ENCODE peak calls at places on chromosomes 6 and 20, in five cellular contexts. One of them, this sample, is unnamed.

GRCh38 chr6:11329841-11330765 is 97.6 kb upstream of the NEDD9 start:
- DNase-seq in HEK293T: no peak
- DNase-seq in GM12878: no peak
- DNase-seq in K562: no peak
- DNase-seq in SK-N-SH: no peak
- DNase-seq in this sample: no peak

GRCh38 chr6:85449818-85450577 is at the start of gene NT5E:
- DNase-seq in HEK293T: peak
- DNase-seq in GM12878: no peak
- DNase-seq in K562: no peak
- DNase-seq in SK-N-SH: peak
- DNase-seq in this sample: peak

GRCh38 chr6:41536884-41537347 is 9.3 kb upstream of the FOXP4 start:
- DNase-seq in HEK293T: no peak
- DNase-seq in GM12878: no peak
- DNase-seq in K562: peak
- DNase-seq in SK-N-SH: no peak
- DNase-seq in this sample: no peak

GRCh38 chr6:45647341-45648138 is 269.8 kb upstream of the SUPT3H start:
- DNase-seq in HEK293T: no peak
- DNase-seq in GM12878: no peak
- DNase-seq in K562: no peak
- DNase-seq in SK-N-SH: no peak
- DNase-seq in this sample: no peak

GRCh38 chr6:124984668-124985338 is 22.6 kb downstream of the RNF217 start:
- DNase-seq in HEK293T: no peak
- DNase-seq in GM12878: no peak
- DNase-seq in K562: no peak
- DNase-seq in SK-N-SH: no peak
- DNase-seq in this sample: no peak

GRCh38 chr6:10300071-10300470 is 114.8 kb downstream of the TFAP2A start:
- DNase-seq in HEK293T: no peak
- DNase-seq in GM12878: no peak
- DNase-seq in K562: no peak
- DNase-seq in SK-N-SH: no peak
- DNase-seq in this sample: no peak

GRCh38 chr6:96832780-96833179 is 4.5 kb downstream of the GPR63 start:
- DNase-seq in HEK293T: no peak
- DNase-seq in GM12878: no peak
- DNase-seq in K562: no peak
- DNase-seq in SK-N-SH: no peak
- DNase-seq in this sample: no peak

GRCh38 chr6:156556830-156557229 is 220.3 kb upstream of the ARID1B start:
- DNase-seq in HEK293T: no peak
- DNase-seq in GM12878: no peak
- DNase-seq in K562: no peak
- DNase-seq in SK-N-SH: no peak
- DNase-seq in this sample: no peak

GRCh38 chr6:41426438-41426851 is 91.0 kb downstream of the NCR2 start:
- DNase-seq in HEK293T: no peak
- DNase-seq in GM12878: no peak
- DNase-seq in K562: no peak
- DNase-seq in SK-N-SH: no peak
- DNase-seq in this sample: no peak

GRCh38 chr6:124792386-124792785 is 169.9 kb upstream of the RNF217 start:
- DNase-seq in HEK293T: no peak
- DNase-seq in GM12878: no peak
- DNase-seq in K562: no peak
- DNase-seq in SK-N-SH: no peak
- DNase-seq in this sample: no peak

GRCh38 chr6:5706094-5707033 is 300.4 kb downstream of the NRN1 start:
- DNase-seq in HEK293T: no peak
- DNase-seq in GM12878: no peak
- DNase-seq in K562: no peak
- DNase-seq in SK-N-SH: no peak
- DNase-seq in this sample: no peak

GRCh38 chr6:70270287-70271005 is 32.4 kb downstream of the COL9A1 start:
- DNase-seq in HEK293T: peak
- DNase-seq in GM12878: peak
- DNase-seq in K562: no peak
- DNase-seq in SK-N-SH: no peak
- DNase-seq in this sample: no peak

GRCh38 chr20:9741996-9742395 is 96.9 kb downstream of the PAK5 start:
- DNase-seq in HEK293T: no peak
- DNase-seq in GM12878: no peak
- DNase-seq in K562: no peak
- DNase-seq in SK-N-SH: no peak
- DNase-seq in this sample: no peak

GRCh38 chr6:141077355-141078333 is 1055.1 kb upstream of the GJE1 start:
- DNase-seq in HEK293T: peak
- DNase-seq in GM12878: no peak
- DNase-seq in K562: no peak
- DNase-seq in SK-N-SH: peak
- DNase-seq in this sample: peak

GRCh38 chr6:22363166-22363965 is 66.5 kb upstream of the PRL start:
- DNase-seq in HEK293T: no peak
- DNase-seq in GM12878: no peak
- DNase-seq in K562: no peak
- DNase-seq in SK-N-SH: no peak
- DNase-seq in this sample: peak

GRCh38 chr6:30542404-30542725 is 13.9 kb downstream of the GNL1 start:
- DNase-seq in HEK293T: no peak
- DNase-seq in GM12878: no peak
- DNase-seq in K562: no peak
- DNase-seq in SK-N-SH: no peak
- DNase-seq in this sample: no peak

GRCh38 chr6:158805698-158806373 is 13.3 kb downstream of the EZR start:
- DNase-seq in HEK293T: no peak
- DNase-seq in GM12878: no peak
- DNase-seq in K562: no peak
- DNase-seq in SK-N-SH: no peak
- DNase-seq in this sample: no peak

GRCh38 chr6:1335367-1336037 is 23.6 kb downstream of the FOXQ1 start:
- DNase-seq in HEK293T: no peak
- DNase-seq in GM12878: no peak
- DNase-seq in K562: no peak
- DNase-seq in SK-N-SH: no peak
- DNase-seq in this sample: peak

GRCh38 chr6:152503541-152503940 is 133.6 kb downstream of the SYNE1 start:
- DNase-seq in HEK293T: no peak
- DNase-seq in GM12878: no peak
- DNase-seq in K562: no peak
- DNase-seq in SK-N-SH: no peak
- DNase-seq in this sample: no peak

GRCh38 chr6:106620931-106621672 is 8.2 kb downstream of the RTN4IP1 start:
- DNase-seq in HEK293T: no peak
- DNase-seq in GM12878: no peak
- DNase-seq in K562: no peak
- DNase-seq in SK-N-SH: no peak
- DNase-seq in this sample: peak

GRCh38 chr20:16689906-16690305 is 39.9 kb upstream of the SNRPB2 start:
- DNase-seq in HEK293T: no peak
- DNase-seq in GM12878: no peak
- DNase-seq in K562: no peak
- DNase-seq in SK-N-SH: no peak
- DNase-seq in this sample: no peak

GRCh38 chr6:32439708-32440214 is at the start of gene HLA-DRA:
- DNase-seq in HEK293T: peak
- DNase-seq in GM12878: peak
- DNase-seq in K562: peak
- DNase-seq in SK-N-SH: peak
- DNase-seq in this sample: peak

GRCh38 chr6:33372532-33373123 is 19.0 kb upstream of the KIFC1 start:
- DNase-seq in HEK293T: no peak
- DNase-seq in GM12878: no peak
- DNase-seq in K562: no peak
- DNase-seq in SK-N-SH: no peak
- DNase-seq in this sample: no peak

GRCh38 chr6:164130151-164130550 is 715.6 kb downstream of the QKI start:
- DNase-seq in HEK293T: no peak
- DNase-seq in GM12878: no peak
- DNase-seq in K562: no peak
- DNase-seq in SK-N-SH: peak
- DNase-seq in this sample: no peak

GRCh38 chr6:113437571-113437970 is 419.6 kb upstream of the MARCKS start:
- DNase-seq in HEK293T: no peak
- DNase-seq in GM12878: no peak
- DNase-seq in K562: no peak
- DNase-seq in SK-N-SH: no peak
- DNase-seq in this sample: no peak

GRCh38 chr6:143060354-143060805 is 309 bp upstream of the AIG1 start:
- DNase-seq in HEK293T: peak
- DNase-seq in GM12878: peak
- DNase-seq in K562: no peak
- DNase-seq in SK-N-SH: peak
- DNase-seq in this sample: peak

GRCh38 chr6:52538921-52539354 is 37.9 kb downstream of the TRAM2 start:
- DNase-seq in HEK293T: no peak
- DNase-seq in GM12878: no peak
- DNase-seq in K562: no peak
- DNase-seq in SK-N-SH: no peak
- DNase-seq in this sample: no peak

GRCh38 chr6:50713226-50713625 is at the start of gene TFAP2D:
- DNase-seq in HEK293T: no peak
- DNase-seq in GM12878: no peak
- DNase-seq in K562: no peak
- DNase-seq in SK-N-SH: no peak
- DNase-seq in this sample: no peak

GRCh38 chr6:136076496-136076895 is 173.6 kb downstream of the MTFR2 start:
- DNase-seq in HEK293T: no peak
- DNase-seq in GM12878: no peak
- DNase-seq in K562: no peak
- DNase-seq in SK-N-SH: no peak
- DNase-seq in this sample: no peak

GRCh38 chr6:123940551-123940950 is 136.9 kb downstream of the NKAIN2 start:
- DNase-seq in HEK293T: no peak
- DNase-seq in GM12878: no peak
- DNase-seq in K562: no peak
- DNase-seq in SK-N-SH: no peak
- DNase-seq in this sample: no peak

GRCh38 chr6:124881898-124882579 is 80.2 kb upstream of the RNF217 start:
- DNase-seq in HEK293T: no peak
- DNase-seq in GM12878: no peak
- DNase-seq in K562: no peak
- DNase-seq in SK-N-SH: no peak
- DNase-seq in this sample: no peak

GRCh38 chr20:10521068-10521834 is 86.1 kb downstream of the SLX4IP start:
- DNase-seq in HEK293T: no peak
- DNase-seq in GM12878: no peak
- DNase-seq in K562: no peak
- DNase-seq in SK-N-SH: no peak
- DNase-seq in this sample: peak

GRCh38 chr20:3930265-3931206 is 41.3 kb downstream of the PANK2 start:
- DNase-seq in HEK293T: no peak
- DNase-seq in GM12878: no peak
- DNase-seq in K562: peak
- DNase-seq in SK-N-SH: no peak
- DNase-seq in this sample: no peak

GRCh38 chr6:55886185-55886836 is 10.9 kb upstream of the BMP5 start:
- DNase-seq in HEK293T: no peak
- DNase-seq in GM12878: no peak
- DNase-seq in K562: no peak
- DNase-seq in SK-N-SH: no peak
- DNase-seq in this sample: peak

GRCh38 chr6:89301586-89302194 is 13.4 kb downstream of the GABRR2 start:
- DNase-seq in HEK293T: no peak
- DNase-seq in GM12878: no peak
- DNase-seq in K562: no peak
- DNase-seq in SK-N-SH: no peak
- DNase-seq in this sample: no peak
- TF ChIP-seq FOXM1 in HEK293T: no peak
- TF ChIP-seq FOXM1 in GM12878: no peak
- TF ChIP-seq FOXM1 in K562: no peak
- TF ChIP-seq FOXM1 in SK-N-SH: no peak
- TF ChIP-seq FOXM1 in this sample: no peak

GRCh38 chr6:130337534-130337933 is 28.3 kb upstream of the TMEM200A start:
- DNase-seq in HEK293T: no peak
- DNase-seq in GM12878: no peak
- DNase-seq in K562: no peak
- DNase-seq in SK-N-SH: no peak
- DNase-seq in this sample: peak
- TF ChIP-seq FOXM1 in HEK293T: no peak
- TF ChIP-seq FOXM1 in GM12878: no peak
- TF ChIP-seq FOXM1 in K562: no peak
- TF ChIP-seq FOXM1 in SK-N-SH: no peak
- TF ChIP-seq FOXM1 in this sample: no peak

DNA sequence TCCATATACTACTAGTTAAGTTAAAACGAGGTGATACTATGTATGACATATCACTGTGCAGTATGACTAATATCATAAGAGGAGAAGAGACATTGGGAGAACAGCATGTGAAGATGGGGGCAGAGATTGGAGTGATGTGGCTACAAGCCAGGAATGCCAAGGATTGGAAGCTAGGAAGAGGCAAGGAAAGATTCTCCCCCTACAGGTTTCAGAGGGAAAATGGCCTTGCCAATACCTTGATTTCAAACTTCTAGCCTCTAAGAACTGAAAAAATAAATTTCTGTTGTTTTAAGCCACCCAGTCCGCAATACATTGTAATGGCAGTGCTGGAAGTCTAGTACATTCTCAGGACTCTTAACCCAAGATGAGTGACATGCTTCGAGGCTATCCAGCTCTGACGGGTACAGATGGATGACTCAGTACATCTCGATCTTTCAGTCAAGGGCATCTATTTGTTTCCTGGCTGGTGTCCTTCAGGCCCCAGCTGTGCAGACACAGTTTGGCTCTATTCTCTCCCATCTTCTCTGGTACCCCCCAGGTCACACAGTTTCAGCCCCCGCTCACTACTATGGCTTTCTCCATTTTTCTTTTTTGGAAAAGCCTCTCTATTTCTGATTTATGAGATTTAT is 55.5 kb upstream of the THEMIS start:
- DNase-seq in HEK293T: no peak
- DNase-seq in GM12878: no peak
- DNase-seq in K562: no peak
- DNase-seq in SK-N-SH: no peak
- DNase-seq in this sample: no peak
- TF ChIP-seq FOXM1 in HEK293T: no peak
- TF ChIP-seq FOXM1 in GM12878: no peak
- TF ChIP-seq FOXM1 in K562: no peak
- TF ChIP-seq FOXM1 in SK-N-SH: no peak
- TF ChIP-seq FOXM1 in this sample: no peak

DNA sequence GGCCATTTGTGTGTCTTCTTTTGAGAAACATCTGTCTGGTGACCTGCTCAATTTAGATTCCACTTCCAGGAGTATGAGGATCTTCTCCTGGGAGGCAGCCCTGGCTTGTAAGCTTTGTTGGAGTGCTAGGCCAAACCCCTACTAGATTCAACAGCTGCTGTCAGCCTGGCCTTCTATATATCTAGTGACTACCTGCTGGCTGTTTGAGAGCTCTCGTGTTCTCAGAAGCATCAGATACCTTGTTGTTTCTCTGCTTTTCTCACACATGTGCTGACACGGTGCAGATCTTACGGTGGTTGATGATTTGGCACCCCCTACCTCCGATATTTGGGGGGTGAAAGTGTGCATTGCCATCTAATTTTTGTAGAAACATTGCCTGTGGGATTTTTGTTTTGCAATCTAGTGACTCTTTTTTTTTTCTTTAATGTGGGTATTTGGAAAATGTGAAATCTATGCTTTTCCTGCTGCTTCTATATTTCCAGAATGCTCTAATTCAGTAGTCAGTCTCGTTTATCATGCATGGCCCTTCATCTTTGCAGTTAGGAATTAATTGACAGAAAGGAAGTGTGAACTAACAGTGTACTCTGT is 4.7 kb downstream of the CCN2 start:
- DNase-seq in HEK293T: no peak
- DNase-seq in GM12878: no peak
- DNase-seq in K562: no peak
- DNase-seq in SK-N-SH: no peak
- DNase-seq in this sample: peak
- TF ChIP-seq FOXM1 in HEK293T: no peak
- TF ChIP-seq FOXM1 in GM12878: no peak
- TF ChIP-seq FOXM1 in K562: no peak
- TF ChIP-seq FOXM1 in SK-N-SH: no peak
- TF ChIP-seq FOXM1 in this sample: no peak